ENCODE peak calls at places on chromosomes 3 and 15, in four cellular contexts. L, M, V and S are unnamed samples.

GRCh38 chr3:15211934-15212333 is 5.9 kb downstream of the CAPN7 start:
- DNase-seq in L (no peak), M (no peak), V (no peak), S (no peak)

GRCh38 chr3:60160105-60160791 is 1091.0 kb downstream of the FHIT start:
- DNase-seq in L (no peak), M (no peak), V (no peak), S (no peak)

GRCh38 chr3:117404756-117405155 is 695.2 kb downstream of the TUSC7 start:
- DNase-seq in L (no peak), M (no peak), V (no peak), S (no peak)

GRCh38 chr15:39976291-39977274 is 42.7 kb downstream of the EIF2AK4 start:
- DNase-seq in L (peak), M (peak), V (no peak), S (peak)

GRCh38 chr3:177807150-177807875 is 610.0 kb upstream of the TBL1XR1 start:
- DNase-seq in L (no peak), M (no peak), V (no peak), S (no peak)

GRCh38 chr15:92158426-92158825 is 235.3 kb upstream of the ST8SIA2 start:
- DNase-seq in L (no peak), M (no peak), V (no peak), S (peak)

GRCh38 chr3:98954806-98955205 is 53.3 kb upstream of the DCBLD2 start:
- DNase-seq in L (no peak), M (no peak), V (no peak), S (peak)

GRCh38 chr15:35605790-35606189 is 59.8 kb upstream of the DPH6 start:
- DNase-seq in L (no peak), M (no peak), V (no peak), S (no peak)

GRCh38 chr15:57440799-57441198 is 64.5 kb downstream of the CGNL1 start:
- DNase-seq in L (no peak), M (peak), V (no peak), S (peak)

GRCh38 chr3:126304704-126305103 is 52.5 kb downstream of the KLF15 start:
- DNase-seq in L (no peak), M (no peak), V (no peak), S (no peak)

GRCh38 chr3:76021376-76021775 is 236.0 kb upstream of the ZNF717 start:
- DNase-seq in L (no peak), M (no peak), V (no peak), S (no peak)

GRCh38 chr15:68578960-68579935 is at the start of gene CORO2B:
- DNase-seq in L (peak), M (peak), V (no peak), S (peak)

GRCh38 chr15:70111203-70112017 is 13.7 kb upstream of the TLE3 start:
- DNase-seq in L (peak), M (peak), V (no peak), S (peak)